ENCODE peak calls at places on chromosomes 5 and 9, in five cellular contexts. L, I, B, E and P are unnamed samples.

GRCh38 chr9:34256104-34256503 is 73.0 kb downstream of the KIF24 start:
- DNase-seq in L (no peak), B (no peak), E (no peak), I (no peak), P (no peak)

GRCh38 chr5:158317507-158317906 is 458.6 kb upstream of the CLINT1 start:
- DNase-seq in L (no peak), I (no peak), B (no peak), E (no peak), P (no peak)

GRCh38 chr5:33049845-33050244 is 338.7 kb downstream of the NPR3 start:
- DNase-seq in I (peak), L (no peak), E (no peak), B (peak), P (peak)

GRCh38 chr9:33619666-33620404 is 95.8 kb downstream of the ANKRD18B start:
- DNase-seq in E (no peak), I (peak), B (peak), L (no peak), P (peak)

GRCh38 chr9:15299374-15299939 is 7.6 kb downstream of the TTC39B start:
- DNase-seq in I (no peak), L (no peak), B (no peak), E (no peak), P (no peak)

GRCh38 chr9:22208846-22209585 is 199.9 kb upstream of the CDKN2B start:
- DNase-seq in E (no peak), L (no peak), I (no peak), B (no peak), P (no peak)

GRCh38 chr5:57332350-57332749 is 150.3 kb downstream of the ACTBL2 start:
- DNase-seq in B (no peak), I (no peak), E (no peak), L (no peak), P (no peak)

GRCh38 chr5:116395178-116395577 is 179.4 kb downstream of the SEMA6A start:
- DNase-seq in E (no peak), I (no peak), L (no peak), B (no peak), P (no peak)

GRCh38 chr5:16856531-16856930 is 79.6 kb downstream of the MYO10 start:
- DNase-seq in B (no peak), I (no peak), E (no peak), L (no peak), P (peak)

GRCh38 chr5:126994485-126994884 is 35.9 kb downstream of the MARCHF3 start:
- DNase-seq in L (no peak), B (no peak), I (no peak), E (no peak), P (no peak)

GRCh38 chr5:72152506-72152905 is 45.2 kb downstream of the MAP1B start:
- DNase-seq in L (no peak), B (no peak), I (no peak), E (no peak), P (no peak)

GRCh38 chr5:16597946-16598694 is 18.7 kb downstream of the RETREG1 start:
- DNase-seq in I (no peak), L (no peak), B (no peak), E (no peak), P (no peak)

GRCh38 chr5:1827410-1828397 is 26.5 kb downstream of the NDUFS6 start:
- DNase-seq in B (no peak), E (no peak), I (no peak), L (no peak), P (no peak)

GRCh38 chr9:109815366-109815947 is 35.5 kb downstream of the PALM2AKAP2 start:
- DNase-seq in I (no peak), L (no peak), B (no peak), E (no peak), P (no peak)

GRCh38 chr5:52449506-52449905 is 338.2 kb upstream of the ITGA1 start:
- DNase-seq in E (no peak), B (no peak), L (no peak), I (no peak), P (no peak)

GRCh38 chr5:57383093-57383861 is 99.3 kb downstream of the ACTBL2 start:
- DNase-seq in B (peak), I (no peak), L (no peak), E (peak), P (peak)

GRCh38 chr9:128920381-128921058 is at the start of gene PHYHD1:
- DNase-seq in E (no peak), I (no peak), L (no peak), B (peak), P (no peak)

GRCh38 chr9:69444021-69444420 is 119.0 kb downstream of the ENTREP1 start:
- DNase-seq in I (peak), B (peak), E (no peak), L (no peak), P (no peak)

GRCh38 chr9:126325779-126326178 is 850 bp upstream of the MVB12B start:
- DNase-seq in I (no peak), L (no peak), E (no peak), B (no peak), P (no peak)

GRCh38 chr5:168947212-168947868 is 353.6 kb downstream of the SLIT3 start:
- DNase-seq in I (peak), E (no peak), L (peak), B (no peak), P (no peak)

GRCh38 chr9:88993871-88994819 is 2.9 kb downstream of the S1PR3 start:
- DNase-seq in L (no peak), I (no peak), E (no peak), B (no peak), P (no peak)

GRCh38 chr5:176542596-176543427 is 5.6 kb upstream of the RNF44 start:
- DNase-seq in I (no peak), L (no peak), E (no peak), B (no peak), P (no peak)

GRCh38 chr5:172891716-172892421 is 57.8 kb downstream of the ERGIC1 start:
- DNase-seq in I (no peak), B (no peak), E (no peak), L (no peak), P (no peak)

GRCh38 chr9:121372563-121373400 is 2.7 kb upstream of the STOM start:
- DNase-seq in I (no peak), B (no peak), L (no peak), E (no peak), P (peak)

GRCh38 chr5:2391566-2391965 is 359.9 kb downstream of the IRX2 start:
- DNase-seq in E (no peak), B (no peak), I (no peak), L (no peak), P (no peak)

GRCh38 chr5:19270153-19270552 is 717.8 kb downstream of the CDH18 start:
- DNase-seq in I (no peak), E (no peak), L (no peak), B (no peak), P (no peak)

GRCh38 chr9:13274901-13275641 is 4.4 kb downstream of the MPDZ start:
- DNase-seq in I (peak), L (no peak), E (no peak), B (no peak), P (no peak)

GRCh38 chr9:132042324-132042723 is 37.3 kb downstream of the MED27 start:
- DNase-seq in E (peak), B (peak), L (no peak), I (peak), P (peak)

GRCh38 chr9:126504977-126505455 is 108.7 kb upstream of the LMX1B start:
- DNase-seq in L (no peak), E (no peak), B (no peak), I (no peak), P (no peak)

GRCh38 chr5:124936626-124936933 is 190.1 kb upstream of the ZNF608 start:
- DNase-seq in E (no peak), B (no peak), L (no peak), I (no peak), P (no peak)

GRCh38 chr5:58117491-58117890 is 342.4 kb downstream of the PLK2 start:
- DNase-seq in E (no peak), L (no peak), I (no peak), B (no peak), P (no peak)